ENCODE peak calls at places on chromosomes 3 and 15, in nine cellular contexts. S is erythroblast; F is HFF-Myc; A is activated B cell treated with CpG ODN at 0.5 μM for 24 hours; U is stimulated activated CD8-positive, alpha-beta memory T cell treated with anti-CD3 and anti-CD28 coated beads, Interleukin-7, amount 100 ng/mL, for 1 hour; Z is posterior cingulate gyrus; K is lung; E is activated CD8-positive, alpha-beta T cell treated with anti-CD3 and anti-CD28 coated beads, Interleukin-2, amount 10 ng/mL, durations not matched to agents 7 days and 5 days; L is body of pancreas. N is an unnamed sample.
A peak's percentile ranks its signal among the peaks of the same experiment; 100 is the strongest.

GRCh38 chr15:73139416-73140082 is 87.3 kb downstream of the NEO1 start:
- DNase-seq in S (no peak), F (no peak), A (no peak), U (no peak), Z (no peak), K (no peak), E (no peak), L (no peak), N (no peak)

GRCh38 chr15:25684521-25685215 is 178.5 kb downstream of the ATP10A start:
- DNase-seq in S (no peak), F (peak; percentile 36), A (no peak), U (no peak), Z (peak; percentile 94), K (no peak), E (no peak), L (peak; percentile 27), N (peak; percentile 67)

GRCh38 chr15:83887404-83887803 is 233.5 kb downstream of the ADAMTSL3 start:
- DNase-seq in S (no peak), F (no peak), A (no peak), U (no peak), Z (no peak), K (no peak), E (no peak), L (no peak), N (no peak)

GRCh38 chr15:95981209-95981608 is 349.3 kb upstream of the NR2F2 start:
- DNase-seq in S (no peak), F (no peak), A (no peak), U (no peak), Z (no peak), K (no peak), E (no peak), L (no peak), N (no peak)

GRCh38 chr3:15498461-15499214 is 22.9 kb downstream of the COLQ start:
- DNase-seq in S (no peak), F (no peak), A (no peak), U (no peak), Z (peak; percentile 25), K (no peak), E (no peak), L (no peak), N (peak; percentile 29)

GRCh38 chr15:78673476-78673875 is 32.5 kb upstream of the CHRNB4 start:
- DNase-seq in S (no peak), F (no peak), A (no peak), U (no peak), Z (no peak), K (no peak), E (no peak), L (no peak), N (no peak)

GRCh38 chr3:56799251-56799882 is 2.4 kb downstream of the ARHGEF3 start:
- DNase-seq in S (peak; percentile 71), F (peak; percentile 40), A (no peak), U (no peak), Z (no peak), K (no peak), E (no peak), L (no peak), N (no peak)

GRCh38 chr15:90809536-90809935 is 58.9 kb upstream of the FURIN start:
- DNase-seq in S (no peak), F (no peak), A (no peak), U (no peak), Z (no peak), K (no peak), E (no peak), L (no peak), N (no peak)

GRCh38 chr3:32076566-32076965 is 29.9 kb upstream of the GPD1L start:
- DNase-seq in S (no peak), F (no peak), A (no peak), U (no peak), Z (no peak), K (no peak), E (no peak), L (no peak), N (peak; percentile 67)

GRCh38 chr3:9937839-9938238 is 4.2 kb downstream of the CRELD1 start:
- DNase-seq in S (no peak), F (no peak), A (no peak), U (no peak), Z (no peak), K (no peak), E (no peak), L (no peak), N (no peak)

GRCh38 chr3:105647047-105647446 is 221.8 kb downstream of the CBLB start:
- DNase-seq in S (peak; percentile 61), F (peak; percentile 52), A (no peak), U (no peak), Z (no peak), K (no peak), E (no peak), L (no peak), N (peak; percentile 88)

GRCh38 chr3:73745429-73746247 is 120.9 kb upstream of the PDZRN3 start:
- DNase-seq in S (no peak), F (no peak), A (no peak), U (no peak), Z (no peak), K (no peak), E (no peak), L (peak; percentile 11), N (no peak)

GRCh38 chr3:71244153-71245051 is 339.1 kb downstream of the FOXP1 start:
- DNase-seq in S (no peak), F (no peak), A (no peak), U (no peak), Z (no peak), K (no peak), E (no peak), L (no peak), N (no peak)

GRCh38 chr3:128786434-128787020 is 60.5 kb downstream of the RAB7A start:
- DNase-seq in S (no peak), F (no peak), A (no peak), U (no peak), Z (no peak), K (no peak), E (no peak), L (no peak), N (no peak)

GRCh38 chr3:72973031-72973723 is 23.4 kb upstream of the PPP4R2 start:
- DNase-seq in S (no peak), F (no peak), A (no peak), U (no peak), Z (no peak), K (no peak), E (no peak), L (peak; percentile 61), N (no peak)

GRCh38 chr3:164897335-164897734 is 181.0 kb downstream of the SI start:
- DNase-seq in S (no peak), F (no peak), A (no peak), U (no peak), Z (no peak), K (no peak), E (no peak), L (no peak), N (no peak)

GRCh38 chr3:127790009-127790533 is 32.2 kb downstream of the MGLL start:
- DNase-seq in S (no peak), F (no peak), A (no peak), U (no peak), Z (no peak), K (no peak), E (no peak), L (no peak), N (no peak)

GRCh38 chr3:112604536-112604935 is 36.4 kb downstream of the CCDC80 start:
- DNase-seq in S (no peak), F (peak; percentile 56), A (no peak), U (no peak), Z (no peak), K (no peak), E (no peak), L (no peak), N (peak; percentile 77)